ENCODE peak calls at places on chromosomes 6 and 20, in nine cellular contexts. I, D, M, E, Z, X, F, Y and R are unnamed samples.
A peak's percentile ranks its signal among the peaks of the same experiment; 100 is the strongest.

GRCh38 chr20:19734811-19735210 is 23.2 kb upstream of the RIN2 start:
- DNase-seq in X (no peak), Y (no peak), E (no peak), I (no peak), D (no peak), M (no peak), F (no peak), Z (no peak), R (no peak)

GRCh38 chr6:18703546-18703945 is 316.4 kb downstream of the RNF144B start:
- DNase-seq in X (no peak), E (no peak), M (no peak), F (no peak), D (no peak), Y (no peak), Z (no peak), I (no peak), R (no peak)

GRCh38 chr6:121112358-121112757 is 221.9 kb downstream of the TBC1D32 start:
- DNase-seq in M (no peak), Z (no peak), F (no peak), I (no peak), X (no peak), Y (no peak), E (no peak), D (no peak), R (no peak)

GRCh38 chr6:142207265-142207877 is 60.3 kb downstream of the VTA1 start:
- DNase-seq in Y (peak; percentile 69), F (peak; percentile 90), Z (no peak), D (peak; percentile 20), I (peak; percentile 3), X (peak; percentile 7), E (peak; percentile 54), M (no peak), R (peak; percentile 78)

GRCh38 chr20:2814076-2814475 is 711 bp upstream of the C20orf141 start:
- DNase-seq in X (no peak), M (no peak), I (no peak), Z (no peak), D (no peak), F (no peak), Y (no peak), E (no peak), R (no peak)

GRCh38 chr6:87922947-87923330 is 124.7 kb upstream of the SPACA1 start:
- DNase-seq in E (no peak), X (no peak), F (no peak), Z (no peak), M (no peak), D (no peak), Y (no peak), I (no peak), R (no peak)

GRCh38 chr6:107153061-107153460 is 37.7 kb upstream of the BEND3 start:
- DNase-seq in M (peak; percentile 6), Z (no peak), D (no peak), I (no peak), F (no peak), E (no peak), X (no peak), Y (no peak), R (no peak)

GRCh38 chr20:48457261-48458002 is 370.4 kb downstream of the PREX1 start:
- DNase-seq in E (no peak), X (no peak), Y (no peak), F (no peak), D (no peak), I (no peak), M (no peak), Z (no peak), R (no peak)

GRCh38 chr6:74604279-74604678 is 601.6 kb downstream of the COL12A1 start:
- DNase-seq in E (no peak), F (no peak), Y (no peak), X (no peak), M (no peak), Z (no peak), I (no peak), D (no peak), R (no peak)

GRCh38 chr6:27280064-27280539 is 32.0 kb downstream of the POM121L2 start:
- DNase-seq in D (peak; percentile 50), E (peak; percentile 44), I (no peak), M (peak; percentile 58), F (peak; percentile 82), Z (no peak), X (peak; percentile 36), Y (peak; percentile 43), R (peak; percentile 63)

GRCh38 chr6:49517919-49518318 is 18.2 kb downstream of the GLYATL3 start:
- DNase-seq in I (no peak), D (no peak), Y (no peak), E (no peak), Z (no peak), X (no peak), F (no peak), M (no peak), R (no peak)

GRCh38 chr6:154499854-154500589 is 10.5 kb downstream of the CNKSR3 start:
- DNase-seq in E (no peak), Z (no peak), X (no peak), M (no peak), D (no peak), F (no peak), I (no peak), Y (no peak), R (no peak)

GRCh38 chr20:62228982-62229545 is 9.0 kb upstream of the HRH3 start:
- DNase-seq in Y (no peak), E (no peak), I (no peak), F (no peak), X (no peak), M (no peak), Z (no peak), D (no peak), R (no peak)

GRCh38 chr20:7333846-7334245 is 566.4 kb downstream of the BMP2 start:
- DNase-seq in M (no peak), X (no peak), Y (no peak), D (no peak), I (no peak), Z (no peak), E (no peak), F (no peak), R (no peak)

GRCh38 chr20:9838378-9839295 is at the start of gene PAK5:
- DNase-seq in I (peak; percentile 97), X (peak; percentile 71), Y (peak; percentile 34), D (peak; percentile 81), Z (no peak), M (no peak), E (peak; percentile 82), F (peak; percentile 96), R (peak; percentile 96)

GRCh38 chr6:136757150-136757549 is 35.1 kb downstream of the MAP3K5 start:
- DNase-seq in F (no peak), E (no peak), Y (no peak), M (no peak), Z (no peak), I (no peak), X (no peak), D (no peak), R (no peak)

GRCh38 chr6:35919827-35920751 is 809 bp downstream of the SRPK1 start:
- DNase-seq in F (peak; percentile 58), D (peak; percentile 23), E (peak; percentile 42), Z (peak; percentile 21), M (peak; percentile 12), X (peak; percentile 47), Y (peak; percentile 46), I (peak; percentile 26), R (peak; percentile 62)

GRCh38 chr20:14860410-14860814 is 523.0 kb upstream of the FLRT3 start:
- DNase-seq in E (no peak), M (peak; percentile 16), I (peak; percentile 85), D (no peak), Y (no peak), F (peak; percentile 71), Z (no peak), X (no peak), R (peak; percentile 76)

GRCh38 chr6:37049990-37050853 is 44.8 kb downstream of the FGD2 start:
- DNase-seq in Y (no peak), E (no peak), X (no peak), I (no peak), D (no peak), F (no peak), Z (peak; percentile 99), M (no peak), R (no peak)